ENCODE peak calls at places on chromosomes 5 and 9, in four cellular contexts. I is mesendoderm; E is effector memory CD8-positive, alpha-beta T cell; V is AG20443. F is an unnamed sample.

GRCh38 chr5:102927007-102927406 is 171.9 kb downstream of the PAM start:
- DNase-seq in I (no peak), E (no peak), V (no peak), F (no peak)

GRCh38 chr5:148939676-148940075 is 113.3 kb downstream of the ADRB2 start:
- DNase-seq in I (no peak), E (no peak), V (peak), F (no peak)

GRCh38 chr5:67287795-67288194 is 91.2 kb upstream of the CD180 start:
- DNase-seq in I (no peak), E (no peak), V (peak), F (peak)

GRCh38 chr9:109114670-109115069 is 5.1 kb downstream of the TMEM245 start:
- DNase-seq in I (no peak), E (no peak), V (no peak), F (no peak)

GRCh38 chr5:7857918-7858632 is 7.1 kb upstream of the CFAP90 start:
- DNase-seq in I (no peak), E (no peak), V (no peak), F (no peak)

GRCh38 chr9:7403839-7404238 is 395.7 kb downstream of the DMAC1 start:
- DNase-seq in I (no peak), E (no peak), V (no peak), F (no peak)

GRCh38 chr9:129938291-129938979 is 103.2 kb downstream of the USP20 start:
- DNase-seq in I (no peak), E (no peak), V (peak), F (peak)

GRCh38 chr9:35835216-35835604 is 6.2 kb downstream of the TMEM8B start:
- DNase-seq in I (peak), E (no peak), V (no peak), F (no peak)

GRCh38 chr5:17037751-17038150 is 101.7 kb upstream of the MYO10 start:
- DNase-seq in I (no peak), E (no peak), V (no peak), F (peak)

GRCh38 chr5:8844847-8845246 is 701.0 kb downstream of the SEMA5A start:
- DNase-seq in I (no peak), E (no peak), V (no peak), F (peak)

GRCh38 chr5:127957183-127957582 is 126.4 kb upstream of the SLC12A2 start:
- DNase-seq in I (no peak), E (no peak), V (peak), F (peak)

GRCh38 chr5:137309290-137309689 is 189.8 kb downstream of the SPOCK1 start:
- DNase-seq in I (no peak), E (no peak), V (no peak), F (no peak)

GRCh38 chr5:140741967-140742366 is 41.7 kb downstream of the ZMAT2 start:
- DNase-seq in I (no peak), E (no peak), V (no peak), F (no peak)

GRCh38 chr9:75064307-75065025 is 23.5 kb downstream of the NMRK1 start:
- DNase-seq in I (no peak), E (no peak), V (peak), F (peak)

GRCh38 chr9:111661150-111661801 is at the start of gene GNG10:
- DNase-seq in I (peak), E (peak), V (peak), F (peak)

GRCh38 chr5:56838409-56839039 is 23.2 kb downstream of the MAP3K1 start:
- DNase-seq in I (peak), E (no peak), V (peak), F (peak)

GRCh38 chr9:117574099-117574498 is 130.1 kb upstream of the TLR4 start:
- DNase-seq in I (no peak), E (no peak), V (no peak), F (no peak)

GRCh38 chr5:179267671-179268071 is 77.6 kb downstream of the ADAMTS2 start:
- DNase-seq in I (no peak), E (no peak), V (no peak), F (peak)

GRCh38 chr5:149544199-149544472 is 7.1 kb downstream of the CSNK1A1 start:
- DNase-seq in I (no peak), E (no peak), V (no peak), F (no peak)

GRCh38 chr5:167634432-167634831 is 657.0 kb upstream of the WWC1 start:
- DNase-seq in I (no peak), E (no peak), V (peak), F (peak)

GRCh38 chr5:73437126-73438047 is 11.2 kb downstream of the FOXD1 start:
- DNase-seq in I (peak), E (no peak), V (peak), F (peak)

GRCh38 chr5:169521366-169521983 is 62.1 kb upstream of the SPDL1 start:
- DNase-seq in I (no peak), E (no peak), V (no peak), F (no peak)